ENCODE peak calls at places on chromosomes 7 and 10, in eight cellular contexts. G is IMR-90; A is left ventricle myocardium inferior; V is CD8-positive, alpha-beta T cell; Y is spleen; D is foreskin keratinocyte; E is AG04450; L is fibroblast of lung. P is an unnamed sample.
A peak's percentile ranks its signal among the peaks of the same experiment; 100 is the strongest.

GRCh38 chr10:52571018-52571417 is 201.6 kb downstream of the MBL2 start:
- DNase-seq in G (peak; percentile 37), A (no peak), V (no peak), Y (no peak), D (no peak), E (no peak), L (peak; percentile 18), P (no peak)

GRCh38 chr7:158246272-158246959 is 341.2 kb downstream of the PTPRN2 start:
- DNase-seq in G (no peak), A (no peak), V (no peak), Y (peak; percentile 66), D (no peak), E (no peak), L (no peak), P (no peak)

GRCh38 chr10:29546773-29547313 is 87.9 kb downstream of the SVIL start:
- DNase-seq in G (no peak), A (no peak), V (no peak), Y (no peak), D (no peak), E (no peak), L (no peak), P (no peak)

GRCh38 chr7:133904766-133905165 is 222.4 kb upstream of the LRGUK start:
- DNase-seq in G (no peak), A (no peak), V (no peak), Y (no peak), D (no peak), E (no peak), L (no peak), P (no peak)

GRCh38 chr7:74033372-74034311 is 5.7 kb downstream of the ELN start:
- DNase-seq in G (no peak), A (peak; percentile 89), V (no peak), Y (no peak), D (no peak), E (no peak), L (peak; percentile 72), P (peak; percentile 64)

GRCh38 chr7:12964836-12965235 is 277.4 kb downstream of the ARL4A start:
- DNase-seq in G (no peak), A (no peak), V (no peak), Y (no peak), D (peak; percentile 55), E (no peak), L (no peak), P (no peak)

GRCh38 chr7:138625084-138625848 is 75.9 kb downstream of the SVOPL start:
- DNase-seq in G (no peak), A (no peak), V (no peak), Y (no peak), D (no peak), E (no peak), L (no peak), P (no peak)

GRCh38 chr10:122243560-122243959 is 27.5 kb upstream of the BTBD16 start:
- DNase-seq in G (no peak), A (no peak), V (no peak), Y (no peak), D (no peak), E (no peak), L (peak; percentile 82), P (no peak)

GRCh38 chr10:77497748-77498147 is 139.9 kb downstream of the KCNMA1 start:
- DNase-seq in G (no peak), A (no peak), V (no peak), Y (no peak), D (no peak), E (no peak), L (no peak), P (no peak)

GRCh38 chr7:150992833-150993302 is 2.1 kb downstream of the NOS3 start:
- DNase-seq in G (no peak), A (peak; percentile 43), V (no peak), Y (peak; percentile 87), D (no peak), E (no peak), L (no peak), P (no peak)

GRCh38 chr7:128955981-128956380 is 18.3 kb downstream of the IRF5 start:
- DNase-seq in G (no peak), A (no peak), V (no peak), Y (no peak), D (no peak), E (no peak), L (no peak), P (no peak)

GRCh38 chr10:115830260-115830970 is 442.6 kb downstream of the GFRA1 start:
- DNase-seq in G (peak; percentile 88), A (no peak), V (no peak), Y (no peak), D (no peak), E (peak; percentile 44), L (peak; percentile 64), P (no peak)

GRCh38 chr10:133110609-133111275 is 23.0 kb downstream of the ADGRA1 start:
- DNase-seq in G (no peak), A (no peak), V (no peak), Y (no peak), D (no peak), E (no peak), L (no peak), P (no peak)

GRCh38 chr7:158651968-158652555 is 52.5 kb downstream of the NCAPG2 start:
- DNase-seq in G (no peak), A (no peak), V (no peak), Y (no peak), D (no peak), E (no peak), L (peak; percentile 12), P (no peak)

GRCh38 chr7:28732037-28732869 is 225.9 kb downstream of the TRIL start:
- DNase-seq in G (peak; percentile 55), A (no peak), V (no peak), Y (no peak), D (no peak), E (peak; percentile 21), L (peak; percentile 81), P (no peak)

GRCh38 chr7:91137447-91137846 is 126.8 kb upstream of the FZD1 start:
- DNase-seq in G (no peak), A (no peak), V (no peak), Y (no peak), D (no peak), E (no peak), L (no peak), P (no peak)

GRCh38 chr10:110355922-110356627 is 51.4 kb upstream of the SMNDC1 start:
- DNase-seq in G (no peak), A (no peak), V (no peak), Y (no peak), D (no peak), E (no peak), L (no peak), P (no peak)

GRCh38 chr10:132115736-132116135 is 50.0 kb downstream of the JAKMIP3 start:
- DNase-seq in G (peak; percentile 3), A (peak; percentile 19), V (no peak), Y (peak; percentile 63), D (no peak), E (no peak), L (no peak), P (no peak)

GRCh38 chr10:36148207-36148606 is 506.1 kb upstream of the FZD8 start:
- DNase-seq in G (peak; percentile 13), A (no peak), V (no peak), Y (no peak), D (no peak), E (no peak), L (no peak), P (no peak)

GRCh38 chr7:151429555-151430331 is 10.2 kb downstream of the CRYGN start:
- DNase-seq in G (peak; percentile 7), A (no peak), V (peak; percentile 61), Y (peak; percentile 74), D (no peak), E (no peak), L (no peak), P (no peak)

GRCh38 chr7:2109936-2110585 is 122.7 kb downstream of the MAD1L1 start:
- DNase-seq in G (peak; percentile 96), A (no peak), V (peak; percentile 34), Y (no peak), D (peak; percentile 82), E (peak; percentile 61), L (peak; percentile 93), P (peak; percentile 37)

GRCh38 chr7:27102578-27103442 is at the start of gene HOXA2:
- DNase-seq in G (peak; percentile 91), A (no peak), V (no peak), Y (no peak), D (no peak), E (no peak), L (peak; percentile 91), P (no peak)

GRCh38 chr10:97197030-97197500 is 11.3 kb upstream of the SLIT1 start:
- DNase-seq in G (no peak), A (no peak), V (no peak), Y (no peak), D (no peak), E (no peak), L (no peak), P (no peak)

GRCh38 chr7:93337047-93337446 is 104.9 kb downstream of the VPS50 start:
- DNase-seq in G (no peak), A (no peak), V (no peak), Y (no peak), D (no peak), E (no peak), L (no peak), P (no peak)

GRCh38 chr10:72336259-72337038 is 18.3 kb downstream of the DNAJB12 start:
- DNase-seq in G (no peak), A (peak; percentile 17), V (no peak), Y (peak; percentile 81), D (no peak), E (no peak), L (no peak), P (no peak)
- H3K27ac ChIP-seq in G (no peak overlapping the region), A (peak overlapping the region; percentile 95), V (peak overlapping the region; percentile 76), Y (peak overlapping the region; percentile 98), D (no peak overlapping the region), E (no peak overlapping the region), L (peak overlapping the region; percentile 83), P (peak overlapping the region; percentile 97)

DNA sequence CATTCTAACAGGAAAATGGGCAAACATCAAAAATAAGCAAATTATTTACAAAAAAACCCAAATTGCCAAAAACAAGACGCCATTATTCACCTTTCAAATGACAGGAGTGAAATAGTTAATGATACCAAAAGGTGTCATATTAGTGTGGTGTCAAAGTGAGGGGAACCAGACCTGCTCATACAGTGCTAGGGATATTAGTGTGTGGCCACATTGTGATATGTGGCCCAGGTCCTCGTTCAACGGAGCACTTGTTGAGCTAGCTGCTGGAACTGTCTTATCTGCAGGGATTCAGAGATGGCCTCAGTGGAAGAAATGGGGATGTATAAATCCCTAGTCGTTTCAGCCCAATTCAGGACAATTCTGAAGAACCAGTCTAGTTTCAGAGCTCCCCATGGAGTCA is 41.2 kb downstream of the GPR85 start:
- DNase-seq in G (no peak), A (no peak), V (no peak), Y (no peak), D (no peak), E (no peak), L (no peak), P (no peak)
- H3K27ac ChIP-seq in G (no peak overlapping the region), A (no peak overlapping the region), V (no peak overlapping the region), Y (no peak overlapping the region), D (no peak overlapping the region), E (no peak overlapping the region), L (no peak overlapping the region), P (no peak overlapping the region)

GRCh38 chr10:86742230-86742629 is 14.2 kb upstream of the BMPR1A start:
- DNase-seq in G (no peak), A (no peak), V (no peak), Y (no peak), D (no peak), E (no peak), L (no peak), P (no peak)
- H3K27ac ChIP-seq in G (no peak overlapping the region), A (peak overlapping the region; percentile 4), V (no peak overlapping the region), Y (no peak overlapping the region), D (no peak overlapping the region), E (no peak overlapping the region), L (no peak overlapping the region), P (no peak overlapping the region)

GRCh38 chr10:100509241-100509640 is 10.4 kb downstream of the SEC31B start:
- DNase-seq in G (no peak), A (no peak), V (peak; percentile 27), Y (no peak), D (no peak), E (no peak), L (no peak), P (no peak)
- H3K27ac ChIP-seq in G (no peak overlapping the region), A (no peak overlapping the region), V (peak overlapping the region; percentile 25), Y (peak overlapping the region; percentile 50), D (no peak overlapping the region), E (no peak overlapping the region), L (no peak overlapping the region), P (no peak overlapping the region)

P was measured in caudate nucleus.